ENCODE peak calls at places on chromosomes 11 and 22, in five cellular contexts. G is BE2C, O is fibroblast of lung, Y is H7, H is Ammon's horn. L is an unnamed sample.

GRCh38 chr11:94516725-94517124 is 4.5 kb downstream of the C11orf97 start:
- DNase-seq in Y (no peak), G (no peak), H (no peak), O (no peak), L (no peak)

GRCh38 chr22:27825174-27825573 is 23.6 kb upstream of the MN1 start:
- DNase-seq in Y (no peak), O (no peak), G (no peak), H (no peak), L (no peak)

GRCh38 chr11:45449036-45449601 is 163.0 kb upstream of the SYT13 start:
- DNase-seq in Y (no peak), G (no peak), H (peak), O (no peak), L (no peak)

GRCh38 chr22:50076646-50077624 is 8.3 kb downstream of the MLC1 start:
- DNase-seq in Y (peak), O (no peak), H (no peak), G (no peak), L (no peak)

GRCh38 chr22:35380537-35381423 is at the start of gene HMOX1:
- DNase-seq in O (peak), G (peak), H (peak), Y (peak), L (peak)

GRCh38 chr11:763073-763463 is 14.2 kb downstream of the GATD1 start:
- DNase-seq in G (no peak), H (no peak), Y (peak), O (no peak), L (no peak)

GRCh38 chr11:75365711-75366181 is 14.3 kb upstream of the ARRB1 start:
- DNase-seq in O (peak), Y (no peak), H (no peak), G (no peak), L (no peak)

GRCh38 chr22:40387758-40388157 is 17.4 kb downstream of the SGSM3 start:
- DNase-seq in G (no peak), H (no peak), O (no peak), Y (no peak), L (no peak)

GRCh38 chr11:6988506-6988905 is 31.6 kb downstream of the ZNF214 start:
- DNase-seq in O (peak), Y (no peak), G (no peak), H (no peak), L (no peak)

GRCh38 chr22:20272174-20272573 is 4.1 kb upstream of the RTN4R start:
- DNase-seq in O (no peak), H (no peak), Y (no peak), G (no peak), L (no peak)